ENCODE peak calls at places on chromosomes 13 and 19, in eight cellular contexts. Y, H, G, N, T, Z, B and I are unnamed samples.
A peak's percentile ranks its signal among the peaks of the same experiment; 100 is the strongest.

GRCh38 chr13:32587014-32587773 is 942 bp downstream of the PDS5B start:
- DNase-seq in G (no peak), Z (peak; percentile 68), Y (peak; percentile 75), T (no peak), B (peak; percentile 74), H (peak; percentile 53), N (peak; percentile 51), I (peak; percentile 64)

GRCh38 chr19:13299838-13300237 is 149.6 kb downstream of the IER2 start:
- DNase-seq in Y (no peak), H (no peak), G (no peak), Z (peak; percentile 6), T (no peak), B (no peak), N (no peak), I (no peak)

GRCh38 chr13:114108894-114109293 is 23.5 kb downstream of the RASA3 start:
- DNase-seq in Y (no peak), H (no peak), G (no peak), B (no peak), Z (no peak), N (no peak), T (no peak), I (no peak)

GRCh38 chr13:90416519-90416918 is 931.0 kb upstream of the MIR17HG start:
- DNase-seq in G (peak; percentile 45), Y (no peak), T (no peak), N (peak; percentile 9), H (peak; percentile 62), B (no peak), Z (no peak), I (no peak)

GRCh38 chr13:99275093-99275469 is 16.9 kb upstream of the GPR18 start:
- DNase-seq in N (no peak), H (peak; percentile 49), G (no peak), T (no peak), Z (no peak), Y (no peak), B (no peak), I (no peak)

GRCh38 chr13:46631184-46631542 is 78.2 kb downstream of the LRCH1 start:
- DNase-seq in G (no peak), T (no peak), Y (no peak), N (no peak), B (no peak), Z (no peak), H (no peak), I (no peak)

GRCh38 chr19:45016388-45017314 is 15.4 kb downstream of the RELB start:
- DNase-seq in Z (peak; percentile 8), G (peak; percentile 50), H (peak; percentile 80), Y (peak; percentile 40), T (no peak), N (peak; percentile 51), B (peak; percentile 75), I (peak; percentile 63)

GRCh38 chr19:18294467-18294864 is 13.0 kb upstream of the JUND start:
- DNase-seq in T (no peak), Z (no peak), N (no peak), Y (no peak), H (no peak), G (no peak), B (peak; percentile 68), I (no peak)

GRCh38 chr19:50808856-50809255 is 14.7 kb downstream of the KLK1 start:
- DNase-seq in T (no peak), Z (no peak), Y (no peak), N (no peak), G (no peak), H (no peak), B (no peak), I (no peak)

GRCh38 chr19:17255150-17255621 is 9.4 kb downstream of the USHBP1 start:
- DNase-seq in Z (no peak), H (no peak), Y (no peak), N (no peak), G (no peak), B (no peak), T (no peak), I (no peak)

GRCh38 chr19:488505-489417 is 7.5 kb upstream of the MADCAM1 start:
- DNase-seq in Z (peak; percentile 91), H (peak; percentile 92), N (peak; percentile 92), Y (peak; percentile 99), T (peak; percentile 51), B (peak; percentile 94), G (peak; percentile 56), I (peak; percentile 93)

GRCh38 chr19:14577264-14577663 is 5.4 kb upstream of the NDUFB7 start:
- DNase-seq in Z (no peak), H (no peak), B (no peak), N (no peak), G (no peak), T (no peak), Y (no peak), I (no peak)

GRCh38 chr13:101751488-101751887 is 299.0 kb downstream of the ITGBL1 start:
- DNase-seq in H (peak; percentile 43), N (no peak), Z (no peak), Y (no peak), G (no peak), T (peak; percentile 67), B (no peak), I (no peak)

GRCh38 chr19:15666883-15667282 is 6.0 kb upstream of the CYP4F12 start:
- DNase-seq in Z (no peak), Y (no peak), B (no peak), G (no peak), T (no peak), N (no peak), H (no peak), I (no peak)

GRCh38 chr19:55210120-55210493 is 806 bp upstream of the PTPRH start:
- DNase-seq in Z (no peak), T (no peak), H (peak; percentile 87), G (peak; percentile 80), Y (no peak), B (peak; percentile 74), N (no peak), I (no peak)

GRCh38 chr13:109271991-109272454 is 514.4 kb downstream of the IRS2 start:
- DNase-seq in G (no peak), T (no peak), Y (no peak), H (peak; percentile 92), B (no peak), N (no peak), Z (no peak), I (no peak)

GRCh38 chr19:45097776-45098520 is 5.0 kb downstream of the PPP1R37 start:
- DNase-seq in H (peak; percentile 93), Z (peak; percentile 64), N (no peak), B (peak; percentile 94), G (peak; percentile 75), Y (peak; percentile 29), T (no peak), I (peak; percentile 39)

GRCh38 chr19:18514800-18515682 is 6.8 kb downstream of the ELL start:
- DNase-seq in G (no peak), T (no peak), B (peak; percentile 90), Y (peak; percentile 51), Z (no peak), H (no peak), N (no peak), I (no peak)

GRCh38 chr19:35041548-35042055 is at the start of gene HPN:
- DNase-seq in Z (no peak), B (no peak), H (no peak), T (no peak), Y (no peak), G (no peak), N (no peak), I (no peak)

GRCh38 chr19:32302778-32303177 is 42.6 kb upstream of the ZNF507 start:
- DNase-seq in N (no peak), H (no peak), G (no peak), T (no peak), Z (no peak), Y (no peak), B (no peak), I (no peak)

GRCh38 chr13:42066542-42066941 is 18.1 kb downstream of the DGKH start:
- DNase-seq in B (no peak), N (no peak), G (peak; percentile 54), Y (no peak), Z (no peak), T (no peak), H (peak; percentile 15), I (no peak)